ENCODE peak calls at places on chromosomes 3 and 15, in eight cellular contexts. C is right atrium auricular region; E is lower lobe of right lung; B is effector memory CD4-positive, alpha-beta T cell; G is colonic mucosa; I is mesendoderm; D is heart right ventricle; P is sigmoid colon. Q is an unnamed sample. For H3K4me1, the result is how much of the 10 kb centered on the place peaks cover.

GRCh38 chr3:14234197-14235002 is 55.8 kb downstream of the LSM3 start:
- DNase-seq in P (no peak), D (no peak), C (peak), E (peak), I (no peak), G (peak), B (no peak), Q (no peak)

GRCh38 chr15:88590771-88591170 is 30.4 kb upstream of the AEN start:
- DNase-seq in D (no peak), B (no peak), P (no peak), E (no peak), C (no peak), I (no peak), G (no peak), Q (no peak)

GRCh38 chr15:35519536-35520149 is 26.3 kb downstream of the DPH6 start:
- DNase-seq in G (no peak), I (peak), D (no peak), C (no peak), B (no peak), P (no peak), E (no peak), Q (peak)

GRCh38 chr3:147298511-147298982 is 107.8 kb downstream of the ZIC4 start:
- DNase-seq in D (no peak), P (no peak), E (no peak), G (no peak), B (no peak), C (no peak), I (peak), Q (no peak)

GRCh38 chr3:49930922-49931321 is 1.3 kb upstream of the MON1A start:
- DNase-seq in D (no peak), I (peak), E (no peak), C (no peak), B (no peak), G (peak), P (no peak), Q (no peak)

GRCh38 chr3:130715616-130716015 is 31.0 kb downstream of the PIK3R4 start:
- DNase-seq in E (no peak), B (no peak), I (no peak), C (no peak), D (no peak), P (no peak), G (no peak), Q (no peak)

GRCh38 chr15:96337991-96338771 is 7.7 kb downstream of the NR2F2 start:
- DNase-seq in E (no peak), I (no peak), B (no peak), C (no peak), G (peak), P (no peak), D (no peak), Q (no peak)

GRCh38 chr3:130969621-130970020 is 57.0 kb downstream of the ASTE1 start:
- DNase-seq in B (no peak), C (no peak), D (no peak), I (no peak), P (no peak), E (no peak), G (no peak), Q (no peak)

GRCh38 chr3:105907790-105908189 is 39.0 kb upstream of the CBLB start:
- DNase-seq in P (no peak), B (no peak), I (no peak), D (no peak), E (no peak), G (no peak), C (no peak), Q (no peak)

GRCh38 chr3:126546013-126546412 is 12.7 kb downstream of the C3orf22 start:
- DNase-seq in I (no peak), D (no peak), P (peak), C (peak), G (peak), B (no peak), E (peak), Q (no peak)

GRCh38 chr3:69014022-69014580 is 617 bp upstream of the EOGT start:
- DNase-seq in C (no peak), B (no peak), G (no peak), I (no peak), E (no peak), P (no peak), D (no peak), Q (no peak)

GRCh38 chr3:133892546-133893231 is 3.0 kb downstream of the RAB6B start:
- DNase-seq in G (peak), C (peak), B (no peak), D (peak), E (peak), P (no peak), I (no peak), Q (no peak)

GRCh38 chr3:141454906-141455602 is 31.8 kb upstream of the RASA2 start:
- DNase-seq in E (no peak), P (no peak), C (no peak), G (no peak), D (no peak), B (no peak), I (peak), Q (no peak)

GRCh38 chr15:58021332-58022230 is 43.9 kb downstream of the ALDH1A2 start:
- DNase-seq in P (no peak), B (no peak), E (no peak), I (no peak), D (no peak), G (no peak), C (no peak), Q (no peak)

GRCh38 chr15:99956022-99956775 is 223.0 kb upstream of the LYSMD4 start:
- DNase-seq in B (no peak), C (peak), P (peak), D (no peak), I (no peak), G (peak), E (no peak), Q (no peak)

GRCh38 chr15:90845201-90845949 is 23.0 kb upstream of the FURIN start:
- DNase-seq in E (no peak), I (no peak), D (no peak), C (no peak), B (no peak), P (no peak), G (no peak), Q (no peak)

GRCh38 chr15:60091150-60091549 is 87.0 kb downstream of the FOXB1 start:
- DNase-seq in B (no peak), I (no peak), C (no peak), E (peak), D (no peak), G (no peak), P (no peak), Q (no peak)

GRCh38 chr3:23312866-23313265 is 109.7 kb downstream of the UBE2E2 start:
- DNase-seq in B (no peak), D (no peak), C (no peak), P (no peak), E (no peak), G (no peak), I (no peak), Q (no peak)

GRCh38 chr3:164380156-164380555 is 698.1 kb downstream of the SI start:
- DNase-seq in B (no peak), G (no peak), I (no peak), E (no peak), C (no peak), P (no peak), D (no peak), Q (no peak)

GRCh38 chr15:41125063-41125669 is 9.1 kb upstream of the INO80 start:
- DNase-seq in E (no peak), D (no peak), G (no peak), P (no peak), C (no peak), I (no peak), B (no peak), Q (no peak)

GRCh38 chr3:191424871-191425270 is 36.1 kb upstream of the PYDC2 start:
- DNase-seq in P (no peak), I (no peak), D (no peak), E (no peak), B (no peak), C (no peak), G (no peak), Q (no peak)

GRCh38 chr3:61628636-61629035 is 67.3 kb downstream of the PTPRG start:
- DNase-seq in E (no peak), I (no peak), B (no peak), P (no peak), G (no peak), D (no peak), C (no peak), Q (no peak)

GRCh38 chr15:92958105-92958504 is 58.0 kb downstream of the CHD2 start:
- DNase-seq in P (no peak), I (no peak), B (peak), E (no peak), D (no peak), C (no peak), G (no peak), Q (peak)

GRCh38 chr3:145326666-145327065 is 834.3 kb downstream of the PLOD2 start:
- DNase-seq in P (no peak), G (no peak), B (no peak), C (no peak), I (no peak), E (no peak), D (no peak), Q (no peak)

GRCh38 chr3:77079988-77080585 is 40.2 kb downstream of the ROBO2 start:
- DNase-seq in D (no peak), E (no peak), I (peak), B (no peak), G (no peak), C (no peak), P (no peak), Q (no peak)

GRCh38 chr15:39629906-39630305 is 49.0 kb downstream of the THBS1 start:
- DNase-seq in P (no peak), I (no peak), G (no peak), B (no peak), C (no peak), D (no peak), E (no peak), Q (no peak)

DNA sequence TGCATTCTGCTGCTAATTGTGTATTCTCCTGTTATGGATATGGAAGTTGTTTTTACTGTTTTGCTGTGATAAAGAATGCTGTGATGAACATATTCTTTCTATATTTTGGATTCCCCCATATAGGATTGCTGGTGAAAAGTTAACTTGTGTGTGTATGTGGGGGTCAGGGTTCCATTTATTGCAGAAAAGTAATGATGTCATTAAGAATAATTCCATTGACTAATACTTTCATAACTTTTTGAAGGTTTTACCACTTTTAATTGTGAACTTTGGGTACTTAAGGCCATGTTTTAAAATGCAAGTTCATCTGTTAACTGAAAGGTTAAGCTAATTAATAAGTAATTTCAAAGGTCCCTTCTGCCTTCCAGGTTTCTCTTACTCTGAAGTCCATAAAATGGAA is 6.2 kb downstream of the NEO1 start:
- DNase-seq in D (no peak), C (no peak), P (no peak), G (no peak), I (no peak), E (no peak), B (no peak), Q (no peak)
- H3K4me3 ChIP-seq in D (no peak), C (no peak), P (no peak), G (no peak), I (no peak), E (no peak), B (no peak), Q (no peak)

DNA sequence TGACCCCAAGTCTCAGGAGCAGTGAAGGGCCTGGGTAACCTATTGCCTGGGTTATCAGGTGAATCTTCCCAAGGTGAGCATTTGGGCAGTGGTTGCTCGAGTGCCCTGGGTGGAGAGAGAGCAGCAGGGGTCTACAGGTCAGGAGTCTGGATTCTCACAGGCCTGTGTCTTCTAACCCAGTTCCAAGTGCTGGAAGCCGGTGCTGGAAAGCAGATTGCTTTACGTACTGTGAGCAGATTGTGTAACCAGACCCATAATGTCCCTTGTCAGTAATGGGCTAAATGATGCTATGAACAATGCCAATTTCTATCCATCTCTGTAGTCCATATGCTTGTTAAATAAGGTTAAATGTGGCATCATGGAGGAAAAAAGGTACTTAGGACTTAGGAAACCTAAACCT is 106.4 kb downstream of the TPRG1 start:
- DNase-seq in P (no peak), I (no peak), C (no peak), E (no peak), G (no peak), D (no peak), B (no peak), Q (no peak)
- H3K27ac ChIP-seq in P (no peak), I (no peak), C (no peak), E (no peak), G (no peak), D (no peak), B (no peak), Q (no peak)

GRCh38 chr3:18345015-18345367 is 80.1 kb downstream of the SATB1 start:
- DNase-seq in C (no peak), B (no peak), D (no peak), P (no peak), G (no peak), I (no peak), E (no peak), Q (no peak)

GRCh38 chr3:18349197-18349798 is 75.8 kb downstream of the SATB1 start:
- DNase-seq in E (no peak), I (no peak), D (no peak), B (no peak), C (no peak), P (no peak), G (no peak), Q (no peak)

GRCh38 chr3:18343809-18344208 is 81.3 kb downstream of the SATB1 start:
- DNase-seq in C (no peak), E (no peak), D (no peak), B (no peak), I (no peak), G (no peak), P (no peak), Q (no peak)

GRCh38 chr3:18344306-18345014 is 80.7 kb downstream of the SATB1 start:
- DNase-seq in P (no peak), C (no peak), G (no peak), B (no peak), I (peak), E (no peak), D (no peak), Q (no peak)

DNA sequence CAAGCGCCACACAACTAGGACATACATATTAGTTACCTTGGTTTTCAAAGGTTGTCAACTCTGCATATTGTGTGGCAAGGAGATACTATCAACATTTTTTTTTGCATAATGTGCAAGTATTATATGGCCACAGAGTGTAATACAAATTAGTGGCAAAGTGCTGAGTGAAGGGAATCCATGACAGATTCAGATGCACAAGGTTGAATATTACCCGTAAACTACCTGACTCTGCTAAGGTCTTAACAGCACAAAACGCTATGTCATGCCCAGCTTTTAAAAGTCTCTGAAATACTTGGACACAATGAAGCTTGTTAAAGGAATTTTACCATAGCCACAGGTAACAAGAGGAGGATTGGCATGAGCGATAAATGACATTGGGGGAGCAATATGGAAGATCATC is 79.0 kb downstream of the SATB1 start:
- DNase-seq in B (no peak), C (no peak), E (no peak), P (no peak), I (no peak), D (no peak), G (no peak), Q (no peak)
- H3K4me1 ChIP-seq in B (under half), C (under half), E (under half), P (under half), I (under half), D (under half), G (under half), Q (under half)

DNA sequence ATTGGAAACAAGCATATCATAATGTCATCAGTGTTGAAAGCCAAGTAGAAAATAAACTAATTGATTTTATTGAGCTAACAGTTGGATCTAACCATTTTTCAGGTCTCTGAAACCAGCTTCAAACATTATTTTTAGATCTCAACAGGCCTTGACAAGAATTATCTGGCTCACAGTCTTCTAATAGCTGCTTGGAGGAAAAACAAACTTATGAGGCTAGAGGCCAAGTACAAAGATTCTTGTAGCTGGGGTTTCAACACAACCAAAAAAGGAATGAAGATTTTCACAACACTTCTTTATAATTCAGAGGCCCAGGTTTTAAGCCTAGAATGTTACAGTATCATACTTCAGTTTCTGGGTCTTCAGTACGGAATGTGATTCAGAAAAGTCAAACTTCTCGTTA is 3.7 kb downstream of the SETMAR start:
- DNase-seq in B (no peak), I (no peak), G (no peak), P (no peak), C (no peak), E (no peak), D (no peak), Q (no peak)
- H3K4me3 ChIP-seq in B (no peak), I (no peak), G (no peak), P (no peak), C (no peak), E (no peak), D (no peak), Q (no peak)

DNA sequence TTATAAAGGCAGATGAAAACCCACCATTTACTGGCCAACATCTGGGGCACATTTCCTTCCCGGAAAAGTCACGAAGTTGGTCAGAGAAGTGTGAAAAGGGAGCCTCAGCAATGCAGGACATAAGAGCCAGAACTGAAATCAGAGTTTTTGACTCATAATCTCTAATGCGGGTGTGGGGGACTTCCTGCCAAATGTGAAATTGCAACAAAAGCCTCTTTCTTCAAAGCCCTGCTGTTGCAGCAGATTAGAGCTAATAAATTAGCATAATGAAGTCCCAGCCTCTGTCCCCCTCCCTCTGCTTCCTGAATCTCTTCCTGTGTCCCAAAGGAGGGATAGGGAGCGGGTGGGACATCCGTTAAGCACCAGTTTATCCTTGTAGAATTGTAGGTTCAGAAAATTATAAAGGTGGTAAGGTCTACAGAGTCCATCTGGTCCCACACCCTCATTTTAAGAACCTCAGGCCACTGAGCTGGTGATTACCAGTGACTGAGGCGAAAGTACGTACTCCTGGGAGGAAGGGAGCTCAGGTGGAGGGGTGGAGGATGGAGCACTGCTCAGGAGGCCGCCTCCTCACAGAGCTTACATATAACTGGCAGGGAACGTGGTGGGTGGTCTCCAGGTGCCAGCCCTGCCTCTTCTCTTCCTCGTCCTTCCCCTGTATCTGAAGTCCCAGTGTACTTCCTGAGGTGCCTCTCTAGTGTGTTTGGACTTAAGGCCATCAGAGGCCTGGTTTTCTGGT is 35.0 kb downstream of the ST6GAL1 start:
- DNase-seq in B (no peak), G (no peak), C (no peak), P (no peak), E (no peak), I (peak), D (no peak), Q (no peak)
- H3K27ac ChIP-seq in B (no peak), G (no peak), C (peak), P (peak), E (no peak), I (peak), D (peak), Q (no peak)

GRCh38 chr3:30666564-30667249 is 60.3 kb downstream of the TGFBR2 start:
- DNase-seq in P (no peak), I (peak), C (no peak), B (no peak), E (no peak), G (no peak), D (no peak), Q (no peak)
- H3K4me1 ChIP-seq in P (under half), I (under half), C (half or more), B (under half), E (half or more), G (under half), D (under half), Q (half or more)

GRCh38 chr3:129313415-129313982 is 34.8 kb downstream of the HMCES start:
- DNase-seq in B (no peak), P (no peak), I (peak), E (no peak), G (no peak), C (no peak), D (no peak), Q (no peak)
- H3K4me3 ChIP-seq in B (peak), P (no peak), I (no peak), E (peak), G (no peak), C (no peak), D (no peak), Q (peak)

DNA sequence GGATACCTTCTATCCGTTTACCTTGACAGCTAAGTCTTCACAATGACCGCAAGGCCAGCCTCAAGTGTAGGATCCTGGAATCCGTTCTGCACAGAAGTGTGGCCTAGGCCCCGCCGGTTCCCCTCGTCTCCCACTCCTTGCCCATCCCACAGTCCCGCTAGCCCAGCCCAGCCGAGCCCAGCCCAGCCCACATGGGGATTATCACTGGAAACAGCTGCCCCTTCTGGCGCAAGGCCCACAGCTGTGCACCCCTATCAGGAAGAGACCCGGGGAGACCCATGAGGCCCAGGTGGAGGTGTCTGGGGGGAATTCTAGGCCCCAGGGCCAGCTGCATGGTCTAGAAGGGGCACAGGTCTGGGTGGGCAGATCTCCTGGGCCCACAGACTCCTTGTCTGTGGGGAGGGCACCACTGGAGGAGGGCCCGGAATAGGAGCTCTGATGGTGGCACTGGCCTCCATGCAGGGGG is 27.9 kb upstream of the KLF13 start:
- DNase-seq in I (no peak), B (no peak), D (no peak), P (peak), C (peak), E (no peak), G (no peak), Q (no peak)
- H3K27ac ChIP-seq in I (no peak), B (no peak), D (no peak), P (no peak), C (no peak), E (no peak), G (no peak), Q (no peak)